ENCODE peak calls at places on chromosome 22, in six cellular contexts. F is sigmoid colon, D is A549, B is heart left ventricle, K is adrenal gland, O is ovary. L is an unnamed sample.

GRCh38 chr22:27568265-27568664 is 233.3 kb downstream of the MN1 start:
- DNase-seq in O (no peak), B (no peak), D (no peak), K (no peak), F (no peak), L (no peak)

GRCh38 chr22:28053871-28054621 is 135.0 kb upstream of the PITPNB start:
- DNase-seq in O (no peak), K (no peak), F (no peak), B (no peak), D (no peak), L (no peak)

GRCh38 chr22:27377901-27378300 is 423.7 kb downstream of the MN1 start:
- DNase-seq in B (no peak), K (peak), D (no peak), F (no peak), O (peak), L (no peak)

GRCh38 chr22:48959496-48959895 is 868.2 kb downstream of the BRD1 start:
- DNase-seq in B (peak), D (no peak), F (no peak), O (no peak), K (no peak), L (no peak)

GRCh38 chr22:30405731-30406130 is 8.9 kb downstream of the SEC14L2 start:
- DNase-seq in O (no peak), K (no peak), B (no peak), D (no peak), F (no peak), L (no peak)

GRCh38 chr22:39090426-39091064 is 6.5 kb upstream of the APOBEC3H start:
- DNase-seq in O (no peak), F (no peak), D (no peak), B (peak), K (no peak), L (peak)

GRCh38 chr22:47020157-47020556 is 257.7 kb downstream of the TBC1D22A start:
- DNase-seq in B (no peak), D (no peak), O (no peak), K (no peak), F (peak), L (no peak)

GRCh38 chr22:19430890-19431541 is 517 bp downstream of the HIRA start:
- DNase-seq in O (peak), F (no peak), D (peak), K (peak), B (peak), L (no peak)

GRCh38 chr22:31089101-31090100 is 8.3 kb downstream of the SMTN start:
- DNase-seq in D (peak), F (peak), O (peak), B (no peak), K (peak), L (no peak)

GRCh38 chr22:33576205-33576604 is 344.1 kb downstream of the LARGE1 start:
- DNase-seq in K (no peak), F (no peak), O (no peak), B (no peak), D (no peak), L (no peak)

GRCh38 chr22:29704528-29705285 is 15.1 kb upstream of the CABP7 start:
- DNase-seq in D (peak), K (peak), B (no peak), O (no peak), F (peak), L (no peak)

GRCh38 chr22:31093956-31094622 is 13.0 kb downstream of the SMTN start:
- DNase-seq in B (no peak), K (no peak), O (peak), D (no peak), F (peak), L (no peak)

GRCh38 chr22:29266564-29267461 is 968 bp downstream of the RHBDD3 start:
- DNase-seq in F (no peak), O (no peak), K (peak), D (no peak), B (no peak), L (no peak)

GRCh38 chr22:46169628-46170027 is 19.3 kb downstream of the PPARA start:
- DNase-seq in K (no peak), B (no peak), O (no peak), F (no peak), D (no peak), L (no peak)

GRCh38 chr22:26536056-26536761 is 23.9 kb upstream of the TFIP11 start:
- DNase-seq in B (no peak), O (no peak), F (no peak), K (no peak), D (no peak), L (peak)

GRCh38 chr22:48574776-48575566 is 1252.7 kb downstream of the BRD1 start:
- DNase-seq in F (no peak), B (no peak), D (peak), O (peak), K (no peak), L (no peak)

GRCh38 chr22:45224988-45225731 is 15.5 kb downstream of the KIAA0930 start:
- DNase-seq in B (no peak), O (no peak), F (no peak), K (no peak), D (no peak), L (no peak)

GRCh38 chr22:29702931-29703594 is 16.7 kb upstream of the CABP7 start:
- DNase-seq in F (no peak), B (no peak), D (no peak), K (no peak), O (no peak), L (no peak)

GRCh38 chr22:25876871-25877270 is 134.9 kb downstream of the MYO18B start:
- DNase-seq in O (no peak), B (no peak), F (no peak), K (no peak), D (no peak), L (no peak)

GRCh38 chr22:47377926-47378560 is 615.6 kb downstream of the TBC1D22A start:
- DNase-seq in O (no peak), K (no peak), B (no peak), F (peak), D (no peak), L (no peak)

GRCh38 chr22:30940655-30941362 is 27.8 kb downstream of the MORC2 start:
- DNase-seq in O (no peak), F (no peak), D (no peak), K (no peak), B (no peak), L (no peak)

GRCh38 chr22:17606472-17606871 is 22.1 kb downstream of the ATP6V1E1 start:
- DNase-seq in K (no peak), D (no peak), O (no peak), B (no peak), F (peak), L (no peak)

GRCh38 chr22:20624161-20624616 is 116.8 kb downstream of the MED15 start:
- DNase-seq in D (no peak), B (no peak), K (no peak), F (no peak), O (no peak), L (no peak)

GRCh38 chr22:48188211-48188845 is 1425.9 kb downstream of the TBC1D22A start:
- DNase-seq in F (no peak), D (peak), O (no peak), K (no peak), B (no peak), L (no peak)

GRCh38 chr22:23895599-23896144 is 1.5 kb downstream of the MIF start:
- DNase-seq in D (no peak), B (no peak), F (no peak), O (no peak), K (no peak), L (no peak)
- TF ChIP-seq POLR2A in D (no peak), B (no peak), F (no peak), O (no peak), K (no peak), L (no peak)

GRCh38 chr22:37746366-37747089 is 49.7 kb downstream of the TRIOBP start:
- DNase-seq in F (no peak), D (no peak), O (peak), K (no peak), B (peak), L (no peak)

GRCh38 chr22:37747090-37747714 is 50.4 kb downstream of the TRIOBP start:
- DNase-seq in O (peak), K (peak), B (peak), F (peak), D (peak), L (no peak)

GRCh38 chr22:37747715-37748100 is 50.9 kb downstream of the TRIOBP start:
- DNase-seq in K (no peak), F (no peak), O (peak), B (no peak), D (no peak), L (no peak)

GRCh38 chr22:37744589-37744988 is 47.7 kb downstream of the TRIOBP start:
- DNase-seq in F (no peak), O (no peak), B (no peak), K (no peak), D (no peak), L (no peak)

DNA sequence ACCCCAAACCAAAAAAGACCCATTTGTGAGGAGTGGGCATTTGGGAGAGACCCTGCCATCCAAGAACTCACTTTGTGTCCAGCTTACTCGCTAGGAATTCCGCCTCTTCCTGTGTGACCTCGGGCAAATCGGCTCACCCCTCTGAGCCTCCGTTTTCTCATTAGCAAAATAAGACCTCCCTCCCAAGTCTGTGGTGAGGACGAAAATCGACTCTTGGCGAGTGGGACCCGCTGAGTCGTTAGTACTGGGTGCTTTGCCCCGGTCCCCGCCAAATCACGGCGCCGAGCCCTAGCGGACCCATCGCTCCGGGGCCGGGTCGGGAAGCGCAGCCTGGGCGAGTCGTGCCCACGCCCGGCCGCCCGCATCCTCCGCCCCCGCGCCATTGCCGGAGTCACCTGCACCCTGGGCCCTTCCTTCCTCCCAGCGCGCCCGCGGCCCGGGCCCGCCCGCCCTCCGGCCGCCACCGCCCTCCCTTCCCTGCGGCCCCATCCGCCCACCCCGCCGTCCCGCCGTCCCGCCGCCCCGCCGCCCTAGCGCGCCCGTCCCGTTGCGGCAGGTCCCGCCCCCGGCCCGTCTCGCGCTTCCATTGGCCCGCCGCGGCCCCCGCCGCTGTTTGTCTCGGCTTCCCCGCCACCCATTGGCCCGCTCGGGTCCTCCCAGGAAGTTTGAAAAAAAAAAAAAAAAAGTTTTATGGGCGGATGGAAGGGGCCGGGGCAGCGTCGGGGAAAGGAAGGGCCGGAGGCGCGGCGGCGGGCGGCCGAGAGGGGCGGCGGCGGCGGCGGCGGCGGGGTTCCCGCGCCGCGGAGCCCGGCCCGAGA is 48.9 kb downstream of the TRIOBP start:
- DNase-seq in K (peak), B (peak), F (peak), O (peak), D (peak), L (no peak)
- TF ChIP-seq POLR2A in K (peak), B (no peak), F (no peak), O (no peak), D (peak), L (peak)

DNA sequence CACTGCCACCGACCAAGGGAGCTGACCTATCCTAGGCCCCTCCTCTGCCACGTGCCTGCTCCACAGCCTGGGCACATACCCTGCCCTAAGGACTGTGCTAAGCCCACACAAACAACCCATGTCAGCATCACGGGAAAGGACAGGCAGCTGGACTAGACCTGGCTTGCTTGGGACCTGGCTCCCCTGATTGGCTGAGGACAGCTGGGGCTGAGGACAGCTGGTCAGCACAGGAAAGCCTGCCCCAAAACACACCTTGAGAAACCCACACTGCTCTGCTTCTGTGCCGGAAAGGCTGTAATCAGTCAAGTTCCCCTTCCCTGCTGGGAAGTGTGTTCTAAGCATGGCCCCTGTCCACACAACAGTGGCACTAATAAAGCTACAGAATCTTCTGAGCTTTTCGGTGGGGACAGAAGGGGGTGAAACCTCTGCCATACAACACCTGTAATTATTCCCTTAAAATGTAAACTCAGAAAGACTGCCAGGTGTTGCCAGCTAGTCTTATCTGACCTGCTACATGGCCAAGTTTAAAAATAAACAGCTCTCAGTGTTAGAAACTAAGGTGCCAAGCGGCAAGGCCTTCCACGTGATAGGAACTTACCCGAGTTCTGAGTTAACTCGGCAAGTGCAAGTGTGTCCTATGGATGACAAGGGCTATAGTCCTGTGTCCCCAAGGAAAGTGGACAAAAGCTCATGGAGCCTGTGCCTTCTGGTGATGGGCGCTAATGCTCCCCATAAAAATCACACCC is 35.7 kb upstream of the ARFGAP3 start:
- DNase-seq in K (no peak), O (no peak), F (no peak), D (no peak), B (no peak), L (no peak)
- TF ChIP-seq POLR2A in K (no peak), O (no peak), F (no peak), D (no peak), B (no peak), L (no peak)

GRCh38 chr22:50016308-50016987 is 3.9 kb upstream of the IL17REL start:
- DNase-seq in F (peak), B (no peak), O (peak), D (no peak), K (no peak), L (no peak)
- TF ChIP-seq POLR2A in F (no peak), B (no peak), O (no peak), D (no peak), K (no peak), L (no peak)

GRCh38 chr22:40410272-40410671 is 39.9 kb downstream of the SGSM3 start:
- DNase-seq in K (no peak), F (no peak), B (no peak), D (no peak), O (peak), L (peak)
- TF ChIP-seq POLR2A in K (no peak), F (no peak), B (no peak), D (no peak), O (no peak), L (no peak)

GRCh38 chr22:22030493-22031182 is 48.1 kb upstream of the TOP3B start:
- DNase-seq in B (no peak), F (no peak), K (no peak), O (peak), D (peak), L (no peak)
- TF ChIP-seq POLR2A in B (no peak), F (no peak), K (no peak), O (no peak), D (no peak), L (no peak)

GRCh38 chr22:41003976-41004375 is 52.8 kb downstream of the RBX1 start:
- DNase-seq in K (no peak), D (no peak), F (no peak), O (no peak), B (no peak), L (no peak)

DNA sequence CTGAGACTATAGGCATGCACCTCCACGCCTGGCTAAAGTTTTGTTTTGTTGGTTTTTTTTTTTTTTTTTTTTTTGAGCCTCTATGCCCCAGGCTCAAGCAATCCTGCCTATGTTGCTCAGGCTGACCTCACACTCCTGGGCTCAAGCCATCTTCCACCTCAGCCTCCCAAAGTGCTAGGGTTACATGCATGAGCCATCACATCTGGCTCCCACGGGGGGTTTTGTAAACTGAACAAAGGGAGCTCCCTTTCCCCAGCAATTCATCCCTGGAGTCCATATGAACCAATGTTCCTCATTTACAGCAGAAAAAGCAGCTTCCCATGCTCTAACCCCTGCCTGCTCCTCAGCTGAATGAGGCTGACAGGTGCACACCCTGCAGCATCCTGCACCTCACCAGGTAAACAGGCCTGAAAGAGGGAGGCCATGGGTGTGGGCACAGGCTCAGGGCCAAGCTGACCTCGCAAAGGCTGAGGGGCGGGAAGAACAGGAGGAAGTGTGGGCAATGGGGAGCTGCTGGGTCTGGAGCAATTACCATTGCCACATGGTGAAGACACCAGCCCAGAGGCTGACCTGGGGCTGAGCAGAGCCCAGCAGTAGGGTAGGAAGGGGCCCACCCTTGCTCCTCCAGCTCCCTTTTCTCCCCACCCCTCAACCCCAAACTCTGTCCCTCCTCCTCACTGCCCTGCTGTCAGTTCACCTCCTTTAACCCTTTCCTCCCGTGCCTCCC is 58.2 kb downstream of the RBX1 start:
- DNase-seq in K (no peak), O (no peak), F (no peak), B (no peak), D (no peak), L (no peak)
- TF ChIP-seq POLR2A in K (no peak), O (no peak), F (no peak), B (no peak), D (no peak), L (no peak)

DNA sequence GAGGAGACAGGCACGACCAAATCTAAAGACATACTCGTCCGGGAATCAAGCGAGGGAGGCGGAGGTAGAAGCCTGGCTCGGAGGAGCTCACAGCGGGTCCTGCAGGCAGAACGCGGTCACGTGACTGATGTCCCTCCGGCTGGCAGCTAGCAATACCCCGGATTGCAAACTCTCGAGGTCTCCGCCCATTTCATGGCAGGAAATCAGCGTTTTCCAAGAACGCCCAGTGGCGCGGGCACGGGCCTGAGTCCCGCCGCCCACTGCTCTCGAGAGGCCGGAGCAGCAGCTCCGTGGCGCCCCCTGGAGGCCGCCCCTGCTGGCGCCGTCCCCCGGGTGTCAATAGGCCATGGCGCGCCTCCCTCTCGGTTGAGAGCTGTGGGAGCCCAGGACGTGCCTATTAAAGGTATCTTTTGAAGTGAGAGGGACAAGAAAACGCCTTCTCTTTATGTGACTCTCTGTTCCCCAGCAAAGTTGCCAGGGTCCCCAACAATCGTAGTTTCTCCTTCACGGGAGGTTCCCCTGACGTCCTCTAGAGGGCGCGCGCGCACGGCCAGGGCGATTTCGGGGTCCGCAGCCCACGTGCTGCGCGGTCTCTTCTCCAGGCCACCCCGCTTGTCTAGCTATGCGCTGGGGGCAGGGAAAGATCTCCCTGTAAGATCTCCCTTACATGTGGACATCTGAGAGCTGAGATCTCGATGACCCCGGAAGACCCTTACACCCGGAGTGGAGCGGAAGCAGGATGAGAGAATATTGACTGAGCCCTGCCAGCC is 37.3 kb upstream of the RBFOX2 start:
- DNase-seq in D (peak), F (peak), K (peak), B (peak), O (peak), L (peak)
- TF ChIP-seq POLR2A in D (peak), F (no peak), K (peak), B (no peak), O (no peak), L (no peak)

L was measured in H54.